ENCODE peak calls at places on chromosome 13, in nine cellular contexts. One of them, this sample, is unnamed.

GRCh38 chr13:41917641-41918040 is 43.3 kb downstream of the VWA8 start:
- DNase-seq in T-helper 1 cell: no peak
- DNase-seq in thoracic aorta: no peak
- DNase-seq in transverse colon: no peak
- DNase-seq in HCEC 1CT: peak
- DNase-seq in CD8-positive, alpha-beta memory T cell: no peak
- DNase-seq in hypothalamus: no peak
- DNase-seq in cardiac muscle cell: no peak
- DNase-seq in gastrocnemius medialis: no peak
- DNase-seq in this sample: peak

GRCh38 chr13:91045351-91046034 is 302.0 kb upstream of the MIR17HG start:
- DNase-seq in T-helper 1 cell: no peak
- DNase-seq in thoracic aorta: no peak
- DNase-seq in transverse colon: no peak
- DNase-seq in HCEC 1CT: no peak
- DNase-seq in CD8-positive, alpha-beta memory T cell: no peak
- DNase-seq in hypothalamus: no peak
- DNase-seq in cardiac muscle cell: peak
- DNase-seq in gastrocnemius medialis: no peak
- DNase-seq in this sample: peak

GRCh38 chr13:74077847-74078246 is 56.4 kb downstream of the KLF12 start:
- DNase-seq in T-helper 1 cell: no peak
- DNase-seq in thoracic aorta: no peak
- DNase-seq in transverse colon: no peak
- DNase-seq in HCEC 1CT: no peak
- DNase-seq in CD8-positive, alpha-beta memory T cell: no peak
- DNase-seq in hypothalamus: no peak
- DNase-seq in cardiac muscle cell: no peak
- DNase-seq in gastrocnemius medialis: no peak
- DNase-seq in this sample: no peak

GRCh38 chr13:110312669-110313031 is 5.6 kb downstream of the COL4A2 start:
- DNase-seq in T-helper 1 cell: no peak
- DNase-seq in thoracic aorta: no peak
- DNase-seq in transverse colon: no peak
- DNase-seq in HCEC 1CT: peak
- DNase-seq in CD8-positive, alpha-beta memory T cell: no peak
- DNase-seq in hypothalamus: no peak
- DNase-seq in cardiac muscle cell: no peak
- DNase-seq in gastrocnemius medialis: no peak
- DNase-seq in this sample: peak

GRCh38 chr13:43298799-43299198 is 275.4 kb downstream of the DNAJC15 start:
- DNase-seq in T-helper 1 cell: no peak
- DNase-seq in thoracic aorta: no peak
- DNase-seq in transverse colon: no peak
- DNase-seq in HCEC 1CT: no peak
- DNase-seq in CD8-positive, alpha-beta memory T cell: no peak
- DNase-seq in hypothalamus: no peak
- DNase-seq in cardiac muscle cell: no peak
- DNase-seq in gastrocnemius medialis: no peak
- DNase-seq in this sample: no peak

GRCh38 chr13:25654332-25654731 is 282.6 kb downstream of the ATP8A2 start:
- DNase-seq in T-helper 1 cell: no peak
- DNase-seq in thoracic aorta: no peak
- DNase-seq in transverse colon: no peak
- DNase-seq in HCEC 1CT: no peak
- DNase-seq in CD8-positive, alpha-beta memory T cell: no peak
- DNase-seq in hypothalamus: no peak
- DNase-seq in cardiac muscle cell: no peak
- DNase-seq in gastrocnemius medialis: peak
- DNase-seq in this sample: no peak

GRCh38 chr13:32415019-32415418 is 12.9 kb downstream of the N4BP2L1 start:
- DNase-seq in T-helper 1 cell: no peak
- DNase-seq in thoracic aorta: no peak
- DNase-seq in transverse colon: peak
- DNase-seq in HCEC 1CT: peak
- DNase-seq in CD8-positive, alpha-beta memory T cell: no peak
- DNase-seq in hypothalamus: no peak
- DNase-seq in cardiac muscle cell: no peak
- DNase-seq in gastrocnemius medialis: no peak
- DNase-seq in this sample: peak

GRCh38 chr13:106629068-106629712 is 61.3 kb upstream of the ARGLU1 start:
- DNase-seq in T-helper 1 cell: no peak
- DNase-seq in thoracic aorta: no peak
- DNase-seq in transverse colon: no peak
- DNase-seq in HCEC 1CT: no peak
- DNase-seq in CD8-positive, alpha-beta memory T cell: no peak
- DNase-seq in hypothalamus: no peak
- DNase-seq in cardiac muscle cell: no peak
- DNase-seq in gastrocnemius medialis: no peak
- DNase-seq in this sample: no peak

GRCh38 chr13:60627071-60627686 is 230.2 kb downstream of the TDRD3 start:
- DNase-seq in T-helper 1 cell: no peak
- DNase-seq in thoracic aorta: no peak
- DNase-seq in transverse colon: no peak
- DNase-seq in HCEC 1CT: no peak
- DNase-seq in CD8-positive, alpha-beta memory T cell: no peak
- DNase-seq in hypothalamus: peak
- DNase-seq in cardiac muscle cell: peak
- DNase-seq in gastrocnemius medialis: no peak
- DNase-seq in this sample: peak

GRCh38 chr13:51801631-51802099 is 2.3 kb downstream of the DHRS12 start:
- DNase-seq in T-helper 1 cell: no peak
- DNase-seq in thoracic aorta: peak
- DNase-seq in transverse colon: peak
- DNase-seq in HCEC 1CT: no peak
- DNase-seq in CD8-positive, alpha-beta memory T cell: no peak
- DNase-seq in hypothalamus: peak
- DNase-seq in cardiac muscle cell: no peak
- DNase-seq in gastrocnemius medialis: peak
- DNase-seq in this sample: no peak

GRCh38 chr13:57624565-57625435 is 6.7 kb upstream of the PCDH17 start:
- DNase-seq in T-helper 1 cell: no peak
- DNase-seq in thoracic aorta: no peak
- DNase-seq in transverse colon: peak
- DNase-seq in HCEC 1CT: peak
- DNase-seq in CD8-positive, alpha-beta memory T cell: no peak
- DNase-seq in hypothalamus: peak
- DNase-seq in cardiac muscle cell: peak
- DNase-seq in gastrocnemius medialis: no peak
- DNase-seq in this sample: peak

GRCh38 chr13:96636310-96636709 is 358.0 kb downstream of the OXGR1 start:
- DNase-seq in T-helper 1 cell: no peak
- DNase-seq in thoracic aorta: no peak
- DNase-seq in transverse colon: no peak
- DNase-seq in HCEC 1CT: no peak
- DNase-seq in CD8-positive, alpha-beta memory T cell: no peak
- DNase-seq in hypothalamus: no peak
- DNase-seq in cardiac muscle cell: no peak
- DNase-seq in gastrocnemius medialis: no peak
- DNase-seq in this sample: no peak

GRCh38 chr13:71578048-71578447 is 289.0 kb downstream of the DACH1 start:
- DNase-seq in T-helper 1 cell: no peak
- DNase-seq in thoracic aorta: no peak
- DNase-seq in transverse colon: no peak
- DNase-seq in HCEC 1CT: no peak
- DNase-seq in CD8-positive, alpha-beta memory T cell: no peak
- DNase-seq in hypothalamus: no peak
- DNase-seq in cardiac muscle cell: no peak
- DNase-seq in gastrocnemius medialis: no peak
- DNase-seq in this sample: no peak

GRCh38 chr13:38141792-38142191 is 207.9 kb upstream of the UFM1 start:
- DNase-seq in T-helper 1 cell: no peak
- DNase-seq in thoracic aorta: no peak
- DNase-seq in transverse colon: no peak
- DNase-seq in HCEC 1CT: peak
- DNase-seq in CD8-positive, alpha-beta memory T cell: no peak
- DNase-seq in hypothalamus: no peak
- DNase-seq in cardiac muscle cell: no peak
- DNase-seq in gastrocnemius medialis: no peak
- DNase-seq in this sample: no peak

GRCh38 chr13:23570099-23570926 is at the start of gene TNFRSF19:
- DNase-seq in T-helper 1 cell: no peak
- DNase-seq in thoracic aorta: no peak
- DNase-seq in transverse colon: no peak
- DNase-seq in HCEC 1CT: peak
- DNase-seq in CD8-positive, alpha-beta memory T cell: no peak
- DNase-seq in hypothalamus: no peak
- DNase-seq in cardiac muscle cell: peak
- DNase-seq in gastrocnemius medialis: no peak
- DNase-seq in this sample: no peak

GRCh38 chr13:71587778-71588177 is 279.2 kb downstream of the DACH1 start:
- DNase-seq in T-helper 1 cell: no peak
- DNase-seq in thoracic aorta: no peak
- DNase-seq in transverse colon: no peak
- DNase-seq in HCEC 1CT: no peak
- DNase-seq in CD8-positive, alpha-beta memory T cell: no peak
- DNase-seq in hypothalamus: no peak
- DNase-seq in cardiac muscle cell: no peak
- DNase-seq in gastrocnemius medialis: no peak
- DNase-seq in this sample: no peak

GRCh38 chr13:77065456-77066147 is 38.6 kb upstream of the FBXL3 start:
- DNase-seq in T-helper 1 cell: no peak
- DNase-seq in thoracic aorta: no peak
- DNase-seq in transverse colon: no peak
- DNase-seq in HCEC 1CT: no peak
- DNase-seq in CD8-positive, alpha-beta memory T cell: no peak
- DNase-seq in hypothalamus: no peak
- DNase-seq in cardiac muscle cell: no peak
- DNase-seq in gastrocnemius medialis: no peak
- DNase-seq in this sample: peak

GRCh38 chr13:40460116-40460515 is 206.3 kb downstream of the FOXO1 start:
- DNase-seq in T-helper 1 cell: no peak
- DNase-seq in thoracic aorta: no peak
- DNase-seq in transverse colon: no peak
- DNase-seq in HCEC 1CT: no peak
- DNase-seq in CD8-positive, alpha-beta memory T cell: no peak
- DNase-seq in hypothalamus: no peak
- DNase-seq in cardiac muscle cell: no peak
- DNase-seq in gastrocnemius medialis: no peak
- DNase-seq in this sample: no peak

GRCh38 chr13:105918842-105919741 is 616.4 kb downstream of the EFNB2 start:
- DNase-seq in T-helper 1 cell: no peak
- DNase-seq in thoracic aorta: no peak
- DNase-seq in transverse colon: peak
- DNase-seq in HCEC 1CT: peak
- DNase-seq in CD8-positive, alpha-beta memory T cell: no peak
- DNase-seq in hypothalamus: no peak
- DNase-seq in cardiac muscle cell: no peak
- DNase-seq in gastrocnemius medialis: no peak
- DNase-seq in this sample: no peak

GRCh38 chr13:79776538-79776937 is 295.6 kb downstream of the NDFIP2 start:
- DNase-seq in T-helper 1 cell: no peak
- DNase-seq in thoracic aorta: no peak
- DNase-seq in transverse colon: peak
- DNase-seq in HCEC 1CT: peak
- DNase-seq in CD8-positive, alpha-beta memory T cell: no peak
- DNase-seq in hypothalamus: no peak
- DNase-seq in cardiac muscle cell: no peak
- DNase-seq in gastrocnemius medialis: no peak
- DNase-seq in this sample: no peak

GRCh38 chr13:45934283-45934682 is 82.7 kb upstream of the SIAH3 start:
- DNase-seq in T-helper 1 cell: no peak
- DNase-seq in thoracic aorta: no peak
- DNase-seq in transverse colon: no peak
- DNase-seq in HCEC 1CT: no peak
- DNase-seq in CD8-positive, alpha-beta memory T cell: no peak
- DNase-seq in hypothalamus: no peak
- DNase-seq in cardiac muscle cell: no peak
- DNase-seq in gastrocnemius medialis: no peak
- DNase-seq in this sample: no peak

GRCh38 chr13:50712469-50712868 is 131.0 kb downstream of the DLEU7 start:
- DNase-seq in T-helper 1 cell: no peak
- DNase-seq in thoracic aorta: no peak
- DNase-seq in transverse colon: no peak
- DNase-seq in HCEC 1CT: no peak
- DNase-seq in CD8-positive, alpha-beta memory T cell: no peak
- DNase-seq in hypothalamus: no peak
- DNase-seq in cardiac muscle cell: no peak
- DNase-seq in gastrocnemius medialis: no peak
- DNase-seq in this sample: no peak

GRCh38 chr13:44026194-44026593 is 146.5 kb downstream of the LACC1 start:
- DNase-seq in T-helper 1 cell: no peak
- DNase-seq in thoracic aorta: no peak
- DNase-seq in transverse colon: no peak
- DNase-seq in HCEC 1CT: no peak
- DNase-seq in CD8-positive, alpha-beta memory T cell: no peak
- DNase-seq in hypothalamus: no peak
- DNase-seq in cardiac muscle cell: no peak
- DNase-seq in gastrocnemius medialis: no peak
- DNase-seq in this sample: no peak